ENCODE peak calls at places on chromosomes 7 and 10, in eight cellular contexts. E is spleen, M is suprapubic skin, F is GM23248, V is Peyer's patch, S is sigmoid colon, N is heart left ventricle, T is neuronal stem cell. U is an unnamed sample. For H3K27me3, the result is how much of the 10 kb centered on the place peaks cover.

GRCh38 chr10:55989188-55989587 is 371.9 kb downstream of the ZWINT start:
- DNase-seq in T (no peak), N (no peak), E (no peak), V (no peak), M (no peak), F (no peak), S (no peak), U (no peak)

GRCh38 chr10:5692476-5693358 is 8.1 kb downstream of the TASOR2 start:
- DNase-seq in N (peak), S (peak), T (peak), M (no peak), V (peak), E (peak), F (peak), U (no peak)

GRCh38 chr7:29285451-29285807 is 90.9 kb downstream of the CHN2 start:
- DNase-seq in F (peak), N (no peak), V (no peak), M (no peak), E (no peak), T (no peak), S (no peak), U (no peak)

GRCh38 chr10:112622786-112623185 is 175.8 kb downstream of the VTI1A start:
- DNase-seq in S (no peak), T (no peak), M (no peak), N (no peak), F (peak), V (no peak), E (no peak), U (no peak)

GRCh38 chr10:77386833-77387232 is 250.8 kb downstream of the KCNMA1 start:
- DNase-seq in T (no peak), N (no peak), V (no peak), M (no peak), E (no peak), S (no peak), F (peak), U (no peak)

GRCh38 chr7:44391746-44392617 is 66.6 kb upstream of the CAMK2B start:
- DNase-seq in E (no peak), N (no peak), S (no peak), T (no peak), V (no peak), F (no peak), M (no peak), U (no peak)

GRCh38 chr7:44368885-44369284 is 43.5 kb upstream of the CAMK2B start:
- DNase-seq in F (peak), T (no peak), V (no peak), N (no peak), E (no peak), M (no peak), S (no peak), U (no peak)

GRCh38 chr10:78756604-78757442 is 311.9 kb upstream of the ZMIZ1 start:
- DNase-seq in E (peak), M (peak), V (no peak), T (no peak), N (peak), S (peak), F (peak), U (peak)

GRCh38 chr10:120039066-120039465 is 146.5 kb downstream of the SEC23IP start:
- DNase-seq in E (no peak), N (no peak), V (no peak), S (no peak), T (no peak), M (no peak), F (no peak), U (no peak)

GRCh38 chr10:82150123-82150900 is 275.3 kb downstream of the NRG3 start:
- DNase-seq in E (no peak), F (no peak), S (no peak), V (no peak), M (no peak), N (no peak), T (peak), U (no peak)

GRCh38 chr10:73398024-73398423 is 15.8 kb downstream of the ANXA7 start:
- DNase-seq in M (no peak), E (no peak), V (no peak), S (no peak), T (no peak), F (no peak), N (no peak), U (no peak)

GRCh38 chr10:129528376-129528978 is 61.4 kb downstream of the MGMT start:
- DNase-seq in E (no peak), V (no peak), F (no peak), M (no peak), T (no peak), S (no peak), N (no peak), U (no peak)

GRCh38 chr10:92750788-92751533 is 61.2 kb downstream of the HHEX start:
- DNase-seq in V (no peak), E (no peak), N (no peak), S (no peak), F (peak), M (no peak), T (no peak), U (no peak)

GRCh38 chr7:28360739-28361138 is 51.6 kb upstream of the CREB5 start:
- DNase-seq in M (no peak), E (no peak), F (no peak), S (no peak), V (no peak), N (no peak), T (no peak), U (no peak)

GRCh38 chr10:118300266-118300665 is 41.9 kb downstream of the FAM204A start:
- DNase-seq in V (no peak), T (no peak), F (no peak), S (no peak), N (no peak), M (no peak), E (no peak), U (no peak)

GRCh38 chr10:102452672-102453340 is 1.5 kb upstream of the C10orf95 start:
- DNase-seq in N (no peak), T (no peak), V (no peak), F (peak), E (no peak), M (no peak), S (peak), U (no peak)

GRCh38 chr7:19928247-19928646 is 154.8 kb upstream of the TMEM196 start:
- DNase-seq in V (no peak), E (no peak), S (no peak), T (no peak), F (peak), M (no peak), N (no peak), U (no peak)

GRCh38 chr10:86389441-86390193 is 23.0 kb upstream of the GRID1 start:
- DNase-seq in V (peak), E (no peak), T (no peak), N (peak), F (peak), M (no peak), S (peak), U (no peak)

GRCh38 chr7:158676898-158677297 is 27.7 kb downstream of the NCAPG2 start:
- DNase-seq in M (no peak), N (no peak), E (no peak), V (no peak), F (peak), T (no peak), S (no peak), U (no peak)

GRCh38 chr7:64877714-64878610 is 25.1 kb upstream of the ZNF273 start:
- DNase-seq in S (peak), N (no peak), F (no peak), V (no peak), M (peak), E (no peak), T (no peak), U (no peak)

GRCh38 chr10:58480321-58480720 is 32.4 kb upstream of the BICC1 start:
- DNase-seq in N (no peak), S (no peak), M (no peak), F (no peak), E (no peak), T (no peak), V (no peak), U (no peak)

GRCh38 chr10:46020871-46021553 is 9.4 kb downstream of the NCOA4 start:
- DNase-seq in N (no peak), M (no peak), F (peak), V (no peak), S (no peak), E (no peak), T (no peak), U (no peak)

GRCh38 chr10:104041891-104042535 is 43.7 kb downstream of the COL17A1 start:
- DNase-seq in T (no peak), M (no peak), N (no peak), E (no peak), V (no peak), S (no peak), F (no peak), U (no peak)

GRCh38 chr7:129784783-129785456 is 167.8 kb downstream of the UBE2H start:
- DNase-seq in S (no peak), N (no peak), F (no peak), E (peak), V (peak), T (peak), M (peak), U (no peak)

GRCh38 chr7:129785457-129786178 is 167.1 kb downstream of the UBE2H start:
- DNase-seq in F (peak), E (peak), S (no peak), T (peak), N (no peak), V (peak), M (peak), U (no peak)

GRCh38 chr7:129788993-129789392 is 163.8 kb downstream of the UBE2H start:
- DNase-seq in S (no peak), M (no peak), F (no peak), N (no peak), T (no peak), V (no peak), E (no peak), U (no peak)

GRCh38 chr7:129786179-129786514 is 166.6 kb downstream of the UBE2H start:
- DNase-seq in E (no peak), F (no peak), S (no peak), N (no peak), V (peak), T (no peak), M (no peak), U (no peak)

DNA sequence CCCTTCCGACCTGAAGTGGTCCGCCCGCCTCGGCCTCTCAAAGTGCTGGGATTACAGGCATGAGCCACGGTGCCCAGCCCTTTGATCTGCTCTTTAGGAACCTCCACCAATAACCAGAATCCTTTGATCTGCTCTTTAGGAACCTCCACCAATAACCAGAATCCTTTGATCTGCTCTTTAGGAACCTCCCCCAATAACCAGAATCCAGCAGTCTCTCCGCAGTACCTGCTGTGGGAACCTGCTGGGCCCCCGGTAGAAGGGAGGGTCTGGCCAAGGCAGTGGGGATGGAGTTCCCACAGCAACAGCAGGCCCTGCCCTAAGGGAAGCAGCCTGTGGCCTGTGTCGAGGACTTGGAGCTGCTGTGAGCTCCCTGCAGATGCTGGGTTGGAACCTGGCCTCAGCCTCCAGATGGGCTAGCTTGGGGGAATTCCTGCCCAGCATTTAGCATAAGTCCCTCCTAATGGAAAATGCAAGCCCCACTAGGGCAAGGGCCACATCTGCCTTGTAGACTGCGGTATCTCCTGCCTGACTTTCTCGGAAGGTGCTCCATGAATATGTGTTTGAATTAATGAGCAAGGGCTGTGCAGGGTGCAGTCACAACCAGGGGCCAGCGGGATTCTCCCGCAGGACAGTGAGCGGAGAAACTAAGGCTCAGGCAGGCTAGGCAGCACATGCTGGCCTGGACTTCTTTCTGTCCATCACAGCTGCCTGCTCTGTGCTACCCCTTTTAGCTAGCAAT is 165.8 kb downstream of the UBE2H start:
- DNase-seq in F (no peak), V (no peak), N (no peak), T (no peak), M (no peak), S (no peak), E (peak), U (no peak)
- H3K27me3 ChIP-seq in F (half or more), V (under half), N (half or more), T (half or more), M (half or more), S (half or more), E (half or more), U (under half)

GRCh38 chr10:488081-488932 is 201.2 kb downstream of the DIP2C start:
- DNase-seq in F (no peak), T (no peak), E (peak), N (no peak), M (peak), S (no peak), V (no peak), U (no peak)

GRCh38 chr10:486668-487067 is 202.8 kb downstream of the DIP2C start:
- DNase-seq in E (peak), V (no peak), M (peak), S (no peak), T (no peak), N (no peak), F (no peak), U (no peak)

GRCh38 chr10:484925-485661 is 204.4 kb downstream of the DIP2C start:
- DNase-seq in M (peak), F (peak), E (peak), V (no peak), T (no peak), S (no peak), N (no peak), U (no peak)

GRCh38 chr10:484441-484924 is 205.0 kb downstream of the DIP2C start:
- DNase-seq in V (no peak), N (no peak), M (no peak), E (peak), T (no peak), F (peak), S (no peak), U (no peak)

GRCh38 chr10:485776-486572 is 203.5 kb downstream of the DIP2C start:
- DNase-seq in F (peak), S (peak), M (peak), T (no peak), E (peak), N (no peak), V (no peak), U (no peak)
- H3K4me3 ChIP-seq in F (peak), S (no peak), M (no peak), T (no peak), E (peak), N (peak), V (no peak), U (no peak)

DNA sequence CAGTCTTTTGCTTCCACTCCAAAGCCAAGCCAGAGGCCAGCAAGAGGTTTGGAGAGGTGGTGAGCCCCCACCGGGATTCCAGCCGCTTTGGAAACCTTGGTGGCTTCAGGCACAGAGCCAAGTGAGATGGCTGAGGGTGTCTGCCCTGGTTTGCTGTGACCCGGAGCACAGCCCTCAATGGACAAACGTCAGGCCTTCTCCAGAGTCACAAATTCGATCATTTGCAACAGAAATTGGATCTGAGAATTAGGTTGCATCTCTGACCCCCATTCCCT is 885 bp upstream of the NKX1-2 start:
- DNase-seq in V (no peak), E (no peak), M (no peak), F (no peak), N (no peak), S (no peak), T (no peak), U (no peak)
- H3K27me3 ChIP-seq in V (under half), E (half or more), M (half or more), F (half or more), N (half or more), S (half or more), T (half or more), U (half or more)

GRCh38 chr7:70734436-70734835 is 397.5 kb upstream of the GALNT17 start:
- DNase-seq in N (no peak), M (no peak), E (no peak), V (no peak), T (no peak), S (no peak), F (peak), U (no peak)

GRCh38 chr7:70738080-70738479 is 393.9 kb upstream of the GALNT17 start:
- DNase-seq in S (no peak), E (no peak), M (no peak), F (peak), N (no peak), T (no peak), V (no peak), U (peak)

GRCh38 chr7:70738486-70738885 is 393.5 kb upstream of the GALNT17 start:
- DNase-seq in E (no peak), V (no peak), F (no peak), T (no peak), N (no peak), M (no peak), S (no peak), U (no peak)

GRCh38 chr7:70735313-70735712 is 396.6 kb upstream of the GALNT17 start:
- DNase-seq in E (no peak), M (no peak), F (no peak), V (no peak), N (no peak), T (no peak), S (no peak), U (no peak)

GRCh38 chr7:70736715-70737460 is 395.1 kb upstream of the GALNT17 start:
- DNase-seq in V (no peak), F (peak), S (no peak), T (no peak), N (no peak), M (no peak), E (no peak), U (no peak)
- H3K4me3 ChIP-seq in V (no peak), F (peak), S (no peak), T (no peak), N (peak), M (peak), E (no peak), U (no peak)

DNA sequence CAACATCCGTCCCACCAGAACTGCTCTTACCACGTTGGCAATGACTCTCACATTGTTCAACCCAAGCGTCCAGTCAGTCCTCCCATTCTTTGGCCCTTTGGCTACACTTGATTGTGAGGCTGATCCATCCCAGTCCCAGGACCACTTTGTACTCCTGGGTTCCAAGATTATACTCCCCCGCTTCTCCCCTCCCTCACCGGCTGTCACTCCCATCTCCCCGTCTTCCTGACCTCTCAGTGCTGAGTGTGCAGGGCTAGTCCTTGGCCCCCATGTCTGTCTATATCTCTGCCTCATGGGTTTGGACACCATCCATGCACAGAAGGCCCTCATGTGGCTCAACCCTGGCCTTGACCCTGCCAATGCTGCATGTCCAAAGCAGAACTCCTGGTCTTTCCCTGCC is 12.5 kb downstream of the ARHGAP22 start:
- DNase-seq in S (no peak), M (no peak), N (no peak), E (no peak), T (no peak), V (no peak), F (no peak), U (no peak)
- H3K27me3 ChIP-seq in S (under half), M (under half), N (under half), E (under half), T (under half), V (under half), F (under half), U (under half)

DNA sequence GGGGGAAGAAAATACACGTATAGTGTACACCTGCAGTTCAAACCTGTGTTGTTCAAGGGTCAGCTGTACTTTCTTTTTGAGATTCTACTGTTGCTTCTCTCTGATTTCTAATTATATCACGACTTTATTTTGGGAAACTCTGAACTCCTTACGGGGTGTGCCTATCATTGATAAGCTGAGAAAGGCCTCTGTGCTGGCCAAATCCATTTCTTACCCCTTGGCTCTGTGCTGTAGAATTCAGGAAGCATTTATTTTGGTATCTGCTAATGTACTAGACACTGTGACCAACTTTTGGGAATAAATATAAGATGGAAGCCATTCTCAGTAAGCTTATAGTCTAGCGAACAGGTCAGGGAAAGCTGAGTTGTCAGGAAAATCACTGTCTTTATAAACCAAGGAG is 26.9 kb upstream of the RPA3 start:
- DNase-seq in V (no peak), S (no peak), F (no peak), E (no peak), T (no peak), N (no peak), M (no peak), U (no peak)
- H3K4me3 ChIP-seq in V (no peak), S (no peak), F (no peak), E (no peak), T (no peak), N (no peak), M (no peak), U (no peak)

GRCh38 chr10:132939957-132940790 is 2.2 kb downstream of the CFAP46 start:
- DNase-seq in V (no peak), N (peak), F (peak), S (no peak), T (peak), E (peak), M (no peak), U (peak)
- H3K27me3 ChIP-seq in V (under half), N (under half), F (under half), S (under half), T (under half), E (half or more), M (half or more), U (under half)

DNA sequence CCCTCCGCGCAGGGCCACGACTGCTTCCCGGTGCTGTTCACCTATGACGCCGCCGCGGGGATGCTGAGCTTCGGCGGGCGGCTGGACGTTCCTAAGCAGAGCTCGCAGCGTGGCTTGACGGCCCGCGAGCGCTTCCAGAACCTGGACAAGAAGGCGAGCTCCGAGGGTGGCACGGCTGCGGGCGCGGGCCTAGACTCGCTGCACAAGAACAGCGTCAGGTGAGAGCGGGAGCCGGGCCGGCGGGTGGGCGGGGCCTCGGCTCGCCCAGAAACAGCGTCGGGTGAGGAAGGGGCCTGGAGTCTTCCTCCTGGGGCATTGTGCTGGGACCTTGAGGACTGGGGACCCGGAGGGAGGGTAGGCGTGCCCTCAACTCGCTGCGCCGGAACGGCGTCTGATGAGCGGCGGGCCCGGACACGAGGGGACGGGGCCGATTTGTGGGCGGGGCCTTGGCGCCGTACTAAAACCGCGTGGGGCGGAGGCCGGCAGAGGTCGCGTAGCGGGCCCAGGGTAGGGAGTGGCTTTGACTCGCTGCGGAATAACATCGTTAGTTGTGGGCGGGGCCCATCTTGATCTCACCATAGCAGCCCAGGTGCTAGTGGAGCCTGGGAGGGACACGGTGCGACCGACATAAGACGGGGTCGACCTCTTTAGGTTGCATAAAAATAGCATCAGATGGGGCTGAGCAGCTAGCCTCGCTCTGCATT is 15.6 kb downstream of the PDAP1 start:
- DNase-seq in E (peak), T (peak), N (peak), S (peak), F (peak), M (peak), V (peak), U (peak)
- H3K4me3 ChIP-seq in E (peak), T (no peak), N (peak), S (peak), F (peak), M (peak), V (peak), U (peak)